ENCODE peak calls at places on chromosomes 12 and 14, in seven cellular contexts. J is heart left ventricle, H is AG09309, Z is foreskin fibroblast, W is MCF 10A, U is GM20000, R is GM23338. Y is an unnamed sample.

GRCh38 chr14:36553650-36554260 is 28.7 kb downstream of the NKX2-8 start:
- DNase-seq in Z (peak; percentile 7), J (no peak), H (peak; percentile 23), U (peak; percentile 31), W (peak; percentile 61), R (peak; percentile 77), Y (peak; percentile 2)

GRCh38 chr12:96255077-96255476 is 60.9 kb downstream of the ELK3 start:
- DNase-seq in J (peak; percentile 87), W (no peak), Z (no peak), R (no peak), H (no peak), U (no peak), Y (no peak)

GRCh38 chr12:52222692-52223091 is 10.4 kb upstream of the KRT7 start:
- DNase-seq in H (no peak), U (no peak), W (peak; percentile 0), Z (no peak), J (no peak), R (no peak), Y (no peak)

GRCh38 chr12:58567189-58567588 is 353.1 kb downstream of the LRIG3 start:
- DNase-seq in R (no peak), J (no peak), Z (no peak), H (no peak), W (no peak), U (no peak), Y (no peak)

GRCh38 chr12:40819427-40820108 is 127.3 kb downstream of the CNTN1 start:
- DNase-seq in R (peak; percentile 86), U (no peak), W (no peak), Z (no peak), H (no peak), J (no peak), Y (no peak)

GRCh38 chr14:82657186-82657675 is 1123.6 kb upstream of the SEL1L start:
- DNase-seq in J (no peak), H (no peak), W (peak; percentile 28), U (no peak), R (no peak), Z (no peak), Y (no peak)

GRCh38 chr14:57865450-57866198 is at the start of gene SLC35F4:
- DNase-seq in R (peak; percentile 96), U (peak; percentile 45), Z (no peak), H (no peak), W (no peak), J (no peak), Y (no peak)

GRCh38 chr14:78181270-78181669 is 11.1 kb downstream of the NRXN3 start:
- DNase-seq in R (no peak), U (no peak), H (no peak), J (no peak), Z (no peak), W (no peak), Y (no peak)

GRCh38 chr12:115485967-115486366 is 791.5 kb downstream of the MED13L start:
- DNase-seq in Z (no peak), H (no peak), W (no peak), U (no peak), R (no peak), J (no peak), Y (no peak)

GRCh38 chr12:122028601-122029560 is 7.2 kb downstream of the BCL7A start:
- DNase-seq in U (peak; percentile 79), J (no peak), W (peak; percentile 20), Z (no peak), R (no peak), H (no peak), Y (no peak)

GRCh38 chr12:131766382-131767107 is 55.7 kb downstream of the SFSWAP start:
- DNase-seq in H (no peak), W (no peak), Z (no peak), R (no peak), U (no peak), J (no peak), Y (no peak)

GRCh38 chr14:106377432-106377831 is 851.0 kb downstream of the TMEM121 start:
- DNase-seq in H (no peak), R (no peak), J (no peak), W (no peak), U (no peak), Z (no peak), Y (no peak)

GRCh38 chr12:110379642-110380041 is 23.9 kb downstream of the ANAPC7 start:
- DNase-seq in Z (no peak), J (no peak), R (no peak), H (no peak), W (no peak), U (no peak), Y (no peak)

GRCh38 chr12:125684968-125685790 is 619.9 kb downstream of the AACS start:
- DNase-seq in J (no peak), H (no peak), U (no peak), R (no peak), Z (no peak), W (no peak), Y (no peak)

GRCh38 chr12:72081787-72082186 is 143.1 kb downstream of the TPH2 start:
- DNase-seq in R (peak; percentile 37), J (no peak), H (no peak), U (no peak), W (peak; percentile 38), Z (no peak), Y (no peak)

GRCh38 chr14:86779416-86779815 is 1213.6 kb downstream of the GALC start:
- DNase-seq in R (no peak), U (no peak), W (peak; percentile 80), Z (peak; percentile 39), J (no peak), H (no peak), Y (no peak)

GRCh38 chr12:481422-481821 is 21.7 kb downstream of the B4GALNT3 start:
- DNase-seq in J (peak; percentile 77), U (no peak), Z (no peak), R (no peak), H (no peak), W (no peak), Y (no peak)

GRCh38 chr12:69262264-69262974 is 23.1 kb downstream of the CPSF6 start:
- DNase-seq in W (no peak), R (no peak), H (no peak), Z (no peak), U (no peak), J (no peak), Y (no peak)

GRCh38 chr14:37585101-37585479 is 10.0 kb downstream of the FOXA1 start:
- DNase-seq in W (no peak), R (peak; percentile 51), Z (no peak), J (no peak), H (no peak), U (no peak), Y (no peak)

GRCh38 chr12:24060089-24060488 is 110.6 kb upstream of the SOX5 start:
- DNase-seq in U (no peak), W (no peak), Z (no peak), R (no peak), H (no peak), J (no peak), Y (no peak)

GRCh38 chr12:19945559-19946485 is 422.5 kb upstream of the PDE3A start:
- DNase-seq in Z (peak; percentile 45), W (no peak), R (no peak), J (no peak), U (no peak), H (no peak), Y (no peak)

GRCh38 chr14:61080591-61081010 is 99.6 kb downstream of the SLC38A6 start:
- DNase-seq in J (peak; percentile 23), W (no peak), H (peak; percentile 93), R (peak; percentile 15), U (peak; percentile 52), Z (peak; percentile 96), Y (peak; percentile 79)

GRCh38 chr14:74299061-74299545 is 3.6 kb downstream of the ABCD4 start:
- DNase-seq in W (peak; percentile 52), R (no peak), Z (peak; percentile 24), U (no peak), J (peak; percentile 56), H (peak; percentile 11), Y (no peak)

DNA sequence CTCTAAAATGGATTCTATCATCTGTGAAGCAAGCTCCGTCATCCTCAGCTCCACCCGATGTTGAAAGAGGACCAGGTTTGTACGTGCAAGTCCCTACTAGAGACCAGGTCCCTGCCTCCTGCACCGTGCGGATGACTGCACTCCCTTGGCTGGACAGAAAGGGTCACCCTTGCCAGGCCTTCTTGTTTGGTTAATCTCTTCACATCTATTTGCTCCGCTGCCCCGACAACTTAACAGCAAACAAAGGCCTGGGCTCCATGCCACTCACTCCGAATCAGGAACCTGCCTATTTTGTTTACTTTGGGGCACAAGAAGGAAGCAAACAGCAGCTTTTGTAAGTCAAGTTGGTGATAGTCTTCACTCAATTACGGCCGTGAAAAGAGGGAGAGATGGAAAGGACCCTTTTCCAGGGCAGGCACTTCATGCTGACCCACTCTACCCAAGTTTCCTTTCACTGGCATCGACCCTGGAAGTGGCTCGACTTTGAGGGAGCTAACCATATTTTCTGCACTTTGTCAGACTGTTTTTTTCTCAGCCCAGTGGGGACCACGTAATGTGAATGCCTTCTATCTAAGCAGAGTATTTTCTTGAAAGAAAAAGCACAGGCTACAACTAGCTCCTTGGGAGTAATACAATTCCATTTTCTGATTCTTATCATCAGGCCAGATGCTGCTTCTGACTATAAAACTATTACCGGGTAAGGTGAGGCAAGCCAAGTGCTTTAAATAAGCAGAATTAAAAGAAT is 202.6 kb downstream of the FOXN3 start:
- DNase-seq in Z (no peak), H (no peak), U (no peak), J (peak; percentile 73), R (peak; percentile 14), W (no peak), Y (no peak)
- TF ChIP-seq CTCF in Z (no peak), H (no peak), U (no peak), J (peak; percentile 28), R (no peak), W (no peak), Y (no peak)

GRCh38 chr14:52650774-52651173 is 44.6 kb downstream of the ERO1A start:
- DNase-seq in U (no peak), H (no peak), R (no peak), J (no peak), Z (no peak), W (no peak), Y (no peak)
- TF ChIP-seq CTCF in U (no peak), H (peak; percentile 9), R (peak; percentile 39), J (no peak), Z (no peak), W (no peak), Y (no peak)

GRCh38 chr12:108337235-108338223 is 1.6 kb downstream of the CMKLR1 start:
- DNase-seq in H (no peak), Z (no peak), U (peak; percentile 66), J (peak; percentile 25), R (peak; percentile 74), W (peak; percentile 55), Y (no peak)
- TF ChIP-seq CTCF in H (peak; percentile 72), Z (peak; percentile 26), U (peak; percentile 32), J (peak; percentile 44), R (peak; percentile 63), W (peak; percentile 51), Y (peak; percentile 38)

GRCh38 chr12:116880817-116881324 is 370 bp downstream of the HRK start:
- DNase-seq in Z (peak; percentile 34), W (peak; percentile 54), R (peak; percentile 81), J (peak; percentile 23), H (no peak), U (peak; percentile 85), Y (no peak)

GRCh38 chr12:116881867-116882507 is 746 bp upstream of the HRK start:
- DNase-seq in Z (no peak), U (no peak), J (no peak), H (no peak), R (peak; percentile 32), W (no peak), Y (no peak)

GRCh38 chr12:116881325-116881866 is at the start of gene HRK:
- DNase-seq in U (no peak), R (peak; percentile 74), H (no peak), W (no peak), Z (no peak), J (peak; percentile 10), Y (no peak)

GRCh38 chr12:116880213-116880816 is 926 bp downstream of the HRK start:
- DNase-seq in J (no peak), R (peak; percentile 32), W (no peak), Z (no peak), H (no peak), U (no peak), Y (no peak)

GRCh38 chr12:116882742-116883141 is 1.5 kb upstream of the HRK start:
- DNase-seq in U (peak; percentile 49), R (peak; percentile 71), Z (no peak), J (no peak), H (no peak), W (peak; percentile 66), Y (no peak)
- TF ChIP-seq CTCF in U (no peak), R (peak; percentile 69), Z (peak; percentile 25), J (peak; percentile 34), H (peak; percentile 52), W (no peak), Y (peak; percentile 18)

Y was measured in AG04449.